ENCODE peak calls at places on chromosomes 5 and 9, in six cellular contexts. U is HepG2, E is H1, T is K562, G is GM12891, S is GM12878. R is an unnamed sample.

GRCh38 chr5:228886-229285 is 10.8 kb downstream of the SDHA start:
- DNase-seq in U (no peak), E (no peak), T (no peak), G (no peak), S (no peak), R (no peak)

GRCh38 chr5:168298949-168299348 is 7.5 kb downstream of the WWC1 start:
- DNase-seq in U (no peak), E (no peak), T (no peak), G (no peak), S (no peak), R (no peak)

GRCh38 chr5:131242728-131243255 is 21.1 kb upstream of the CDC42SE2 start:
- DNase-seq in U (no peak), E (no peak), T (no peak), G (no peak), S (no peak), R (no peak)

GRCh38 chr5:126868961-126869451 is 92.1 kb downstream of the LMNB1 start:
- DNase-seq in U (no peak), E (no peak), T (no peak), G (peak), S (no peak), R (peak)

GRCh38 chr5:140547508-140548299 is at the start of gene EIF4EBP3:
- DNase-seq in U (peak), E (peak), T (peak), G (peak), S (peak), R (peak)

GRCh38 chr5:93579561-93580386 is 1.2 kb downstream of the NR2F1-AS1 start:
- DNase-seq in U (no peak), E (no peak), T (no peak), G (no peak), S (no peak), R (no peak)

GRCh38 chr9:134538856-134539562 is 102.6 kb upstream of the COL5A1 start:
- DNase-seq in U (no peak), E (no peak), T (no peak), G (no peak), S (no peak), R (no peak)

GRCh38 chr5:79236970-79237734 is 1.2 kb downstream of the JMY start:
- DNase-seq in U (peak), E (no peak), T (peak), G (peak), S (no peak), R (peak)

GRCh38 chr5:116484645-116485044 is 90.0 kb downstream of the SEMA6A start:
- DNase-seq in U (no peak), E (no peak), T (no peak), G (no peak), S (no peak), R (no peak)

GRCh38 chr9:134503301-134504105 is 138.1 kb upstream of the COL5A1 start:
- DNase-seq in U (no peak), E (no peak), T (no peak), G (no peak), S (no peak), R (no peak)

GRCh38 chr5:154989641-154990040 is 23.9 kb upstream of the KIF4B start:
- DNase-seq in U (no peak), E (no peak), T (no peak), G (no peak), S (no peak), R (no peak)

GRCh38 chr9:86734762-86735161 is 212.5 kb downstream of the GAS1 start:
- DNase-seq in U (no peak), E (no peak), T (no peak), G (no peak), S (no peak), R (no peak)

GRCh38 chr5:165076686-165077085 is 1571.3 kb downstream of the MAT2B start:
- DNase-seq in U (no peak), E (no peak), T (no peak), G (no peak), S (no peak), R (no peak)

GRCh38 chr9:87678650-87679355 is 47.1 kb upstream of the CTSL start:
- DNase-seq in U (peak), E (no peak), T (peak), G (peak), S (no peak), R (no peak)

GRCh38 chr5:149646564-149646963 is 65.3 kb downstream of the ARHGEF37 start:
- DNase-seq in U (no peak), E (no peak), T (peak), G (no peak), S (no peak), R (no peak)

GRCh38 chr9:115170674-115171073 is 52.7 kb upstream of the TNC start:
- DNase-seq in U (no peak), E (no peak), T (no peak), G (no peak), S (no peak), R (no peak)

GRCh38 chr5:126811515-126812198 is 34.7 kb downstream of the LMNB1 start:
- DNase-seq in U (no peak), E (no peak), T (no peak), G (no peak), S (no peak), R (no peak)

GRCh38 chr9:126857261-126857960 is 3.0 kb upstream of the ZBTB34 start:
- DNase-seq in U (no peak), E (no peak), T (no peak), G (no peak), S (no peak), R (no peak)

GRCh38 chr9:16445141-16445920 is 425.1 kb downstream of the BNC2 start:
- DNase-seq in U (peak), E (no peak), T (no peak), G (no peak), S (no peak), R (no peak)

GRCh38 chr9:36306481-36307306 is 48.4 kb upstream of the GNE start:
- DNase-seq in U (peak), E (no peak), T (no peak), G (no peak), S (no peak), R (no peak)

GRCh38 chr5:148620696-148621095 is 33.6 kb downstream of the HTR4 start:
- DNase-seq in U (no peak), E (no peak), T (peak), G (no peak), S (no peak), R (no peak)

GRCh38 chr5:148799737-148800527 is 26.5 kb upstream of the ADRB2 start:
- DNase-seq in U (no peak), E (no peak), T (no peak), G (no peak), S (no peak), R (no peak)

GRCh38 chr5:1538276-1538675 is 14.5 kb upstream of the LPCAT1 start:
- DNase-seq in U (no peak), E (no peak), T (no peak), G (no peak), S (no peak), R (no peak)

GRCh38 chr5:14153932-14154646 is 10.9 kb downstream of the TRIO start:
- DNase-seq in U (no peak), E (no peak), T (no peak), G (no peak), S (no peak), R (no peak)

GRCh38 chr5:138654281-138654867 is 79.2 kb upstream of the HSPA9 start:
- DNase-seq in U (no peak), E (no peak), T (peak), G (no peak), S (peak), R (peak)

GRCh38 chr5:89595065-89595464 is 712.1 kb upstream of the MEF2C start:
- DNase-seq in U (no peak), E (no peak), T (no peak), G (no peak), S (no peak), R (no peak)

GRCh38 chr9:81083062-81083461 is 606.3 kb downstream of the TLE1 start:
- DNase-seq in U (no peak), E (no peak), T (no peak), G (no peak), S (no peak), R (no peak)

GRCh38 chr9:104863180-104863883 is 64.6 kb downstream of the ABCA1 start:
- DNase-seq in U (peak), E (no peak), T (peak), G (peak), S (peak), R (peak)

GRCh38 chr5:3302228-3302627 is 293.4 kb upstream of the IRX1 start:
- DNase-seq in U (no peak), E (no peak), T (no peak), G (no peak), S (no peak), R (no peak)

GRCh38 chr5:139875957-139876356 is 80.3 kb downstream of the PSD2 start:
- DNase-seq in U (no peak), E (no peak), T (no peak), G (no peak), S (no peak), R (no peak)

GRCh38 chr5:136066705-136067271 is 38.0 kb downstream of the TGFBI start:
- DNase-seq in U (peak), E (no peak), T (no peak), G (no peak), S (no peak), R (no peak)

GRCh38 chr5:157560560-157560959 is 15.0 kb downstream of the ADAM19 start:
- DNase-seq in U (no peak), E (no peak), T (no peak), G (no peak), S (no peak), R (no peak)

GRCh38 chr5:72525816-72526215 is 18.6 kb upstream of the ZNF366 start:
- DNase-seq in U (no peak), E (no peak), T (no peak), G (no peak), S (no peak), R (no peak)

GRCh38 chr5:72529383-72529782 is 22.2 kb upstream of the ZNF366 start:
- DNase-seq in U (no peak), E (no peak), T (no peak), G (no peak), S (no peak), R (no peak)

GRCh38 chr5:72537166-72537565 is 30.0 kb upstream of the ZNF366 start:
- DNase-seq in U (no peak), E (no peak), T (no peak), G (no peak), S (no peak), R (no peak)

GRCh38 chr5:72531496-72532190 is 24.4 kb upstream of the ZNF366 start:
- DNase-seq in U (no peak), E (no peak), T (no peak), G (no peak), S (no peak), R (no peak)
- TF ChIP-seq POLR2AphosphoS5 in U (no peak), E (no peak), T (no peak), G (no peak), S (no peak), R (no peak)

GRCh38 chr9:128920381-128921058 is at the start of gene PHYHD1:
- DNase-seq in U (no peak), E (no peak), T (no peak), G (no peak), S (no peak), R (no peak)
- TF ChIP-seq POLR2A in U (no peak), E (no peak), T (no peak), G (no peak), S (no peak), R (no peak)

DNA sequence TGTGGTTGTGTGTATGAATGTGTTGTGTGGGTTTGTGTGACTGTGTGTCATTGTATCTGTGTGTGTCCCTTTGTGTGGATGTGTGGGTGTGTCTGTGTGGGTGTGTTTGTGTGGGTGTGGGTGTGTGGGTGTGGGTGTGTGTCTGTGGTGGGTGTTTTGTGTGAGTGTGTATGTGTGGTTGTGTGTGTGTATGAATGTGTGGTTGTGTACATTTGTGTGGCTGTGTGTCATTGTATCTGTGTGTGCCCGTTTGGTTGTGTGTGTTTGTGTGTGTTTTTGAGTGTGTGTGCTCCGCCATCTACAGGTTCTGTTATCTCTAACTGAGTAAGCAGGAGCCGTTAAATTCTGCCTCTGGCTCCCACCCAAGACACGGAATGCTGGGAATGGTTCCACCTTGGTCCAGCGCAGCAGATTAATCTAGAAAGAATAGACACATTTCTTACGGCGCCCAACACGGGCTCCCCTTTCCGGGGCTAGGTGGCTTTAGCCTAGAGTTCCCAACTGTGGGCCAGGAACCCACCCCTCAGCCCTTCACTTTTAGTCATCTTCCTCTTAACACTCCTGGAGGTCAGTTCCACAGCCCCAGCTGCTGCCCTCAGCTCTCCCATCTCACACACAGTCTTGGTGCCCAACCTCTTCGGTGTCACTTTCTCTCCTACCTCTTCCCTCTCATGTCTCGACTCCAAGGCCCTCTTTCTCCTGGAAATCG is 197.1 kb downstream of the TTLL11 start:
- DNase-seq in U (peak), E (no peak), T (no peak), G (no peak), S (no peak), R (no peak)
- TF ChIP-seq TAF1 in U (no peak), E (no peak), T (no peak), G (no peak), S (no peak), R (no peak)

GRCh38 chr5:177610770-177611445 is 11.0 kb downstream of the B4GALT7 start:
- DNase-seq in U (no peak), E (no peak), T (no peak), G (no peak), S (no peak), R (no peak)
- TF ChIP-seq POLR2AphosphoS5 in U (no peak), E (peak), T (no peak), G (no peak), S (peak), R (no peak)

GRCh38 chr5:60402161-60402785 is 297.7 kb downstream of the DEPDC1B start:
- DNase-seq in U (no peak), E (no peak), T (no peak), G (no peak), S (no peak), R (no peak)
- TF ChIP-seq POLR2A in U (no peak), E (no peak), T (no peak), G (no peak), S (no peak), R (no peak)

GRCh38 chr9:109907400-109907799 is 127.4 kb downstream of the PALM2AKAP2 start:
- DNase-seq in U (no peak), E (no peak), T (no peak), G (no peak), S (no peak), R (peak)
- TF ChIP-seq TAF1 in U (no peak), E (no peak), T (no peak), G (no peak), S (no peak), R (no peak)